ENCODE peak calls at places on chromosomes 7 and 10, in seven cellular contexts. I is HCT116, D is right lobe of liver, E is GM12892, X is sigmoid colon, Q is uterus, W is A549. G is an unnamed sample.

GRCh38 chr10:75474106-75474505 is 42.7 kb downstream of the LRMDA start:
- DNase-seq in I (no peak), D (no peak), E (no peak), X (no peak), Q (no peak), W (no peak), G (no peak)

GRCh38 chr10:43684198-43684559 is 35.5 kb upstream of the ZNF32 start:
- DNase-seq in I (no peak), D (no peak), E (no peak), X (peak; percentile 63), Q (no peak), W (no peak), G (no peak)

GRCh38 chr7:149010451-149010850 is 17.9 kb downstream of the PDIA4 start:
- DNase-seq in I (no peak), D (no peak), E (no peak), X (no peak), Q (no peak), W (no peak), G (no peak)

GRCh38 chr10:92993671-92994304 is 66.8 kb upstream of the CYP26C1 start:
- DNase-seq in I (no peak), D (no peak), E (no peak), X (no peak), Q (no peak), W (no peak), G (no peak)

GRCh38 chr10:20606985-20607384 is 290.1 kb downstream of the NEBL start:
- DNase-seq in I (no peak), D (no peak), E (no peak), X (no peak), Q (no peak), W (no peak), G (no peak)

GRCh38 chr10:7165500-7166177 is 245.2 kb downstream of the SFMBT2 start:
- DNase-seq in I (no peak), D (no peak), E (no peak), X (no peak), Q (no peak), W (no peak), G (no peak)

GRCh38 chr7:322111-322671 is 32.2 kb downstream of the FOXL3 start:
- DNase-seq in I (peak; percentile 32), D (peak; percentile 74), E (peak; percentile 83), X (no peak), Q (peak; percentile 75), W (peak; percentile 51), G (peak; percentile 51)

GRCh38 chr7:12715372-12716133 is 28.1 kb downstream of the ARL4A start:
- DNase-seq in I (peak; percentile 77), D (peak; percentile 41), E (no peak), X (peak; percentile 78), Q (peak; percentile 50), W (peak; percentile 98), G (peak; percentile 86)

GRCh38 chr7:52211930-52212329 is 823.5 kb upstream of the POM121L12 start:
- DNase-seq in I (no peak), D (no peak), E (no peak), X (no peak), Q (no peak), W (no peak), G (no peak)

GRCh38 chr10:51606829-51607228 is 92.6 kb downstream of the CSTF2T start:
- DNase-seq in I (no peak), D (no peak), E (no peak), X (no peak), Q (no peak), W (no peak), G (no peak)

GRCh38 chr7:12025246-12025645 is 185.8 kb upstream of the TMEM106B start:
- DNase-seq in I (no peak), D (no peak), E (no peak), X (no peak), Q (no peak), W (no peak), G (no peak)

GRCh38 chr10:79430506-79430905 is 14.9 kb downstream of the ZCCHC24 start:
- DNase-seq in I (no peak), D (peak; percentile 9), E (no peak), X (peak; percentile 67), Q (no peak), W (no peak), G (no peak)

GRCh38 chr7:95527776-95528250 is 42.1 kb downstream of the ASB4 start:
- DNase-seq in I (no peak), D (no peak), E (no peak), X (peak; percentile 66), Q (no peak), W (no peak), G (no peak)

GRCh38 chr10:26612151-26612915 is 85.2 kb upstream of the PDSS1 start:
- DNase-seq in I (no peak), D (no peak), E (no peak), X (no peak), Q (no peak), W (no peak), G (no peak)
- TF ChIP-seq POLR2A in I (no peak), D (no peak), E (no peak), X (no peak), Q (no peak), W (no peak), G (no peak)

DNA sequence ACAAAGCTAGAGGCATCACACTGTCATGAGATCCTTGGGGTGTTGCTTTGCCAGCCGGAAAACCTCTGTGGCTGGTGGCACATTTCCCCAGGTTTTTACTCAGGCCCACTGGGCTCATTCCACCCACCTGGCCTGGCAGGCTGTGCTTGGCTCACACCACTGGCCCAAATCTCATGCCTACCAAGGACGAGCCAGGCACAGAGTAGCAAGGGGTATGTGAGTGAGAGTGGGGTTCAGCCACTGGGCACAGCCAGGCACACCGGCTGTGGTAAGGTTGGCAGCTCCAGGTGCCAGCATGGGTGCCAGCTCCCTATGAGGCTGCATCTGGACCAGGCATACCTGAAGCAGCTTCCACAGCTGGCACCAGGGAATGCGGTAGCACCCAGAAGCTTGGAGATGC is 21.4 kb downstream of the STEAP1 start:
- DNase-seq in I (no peak), D (peak; percentile 24), E (no peak), X (no peak), Q (no peak), W (no peak), G (no peak)
- TF ChIP-seq POLR2A in I (no peak), D (no peak), E (no peak), X (no peak), Q (no peak), W (no peak), G (no peak)

DNA sequence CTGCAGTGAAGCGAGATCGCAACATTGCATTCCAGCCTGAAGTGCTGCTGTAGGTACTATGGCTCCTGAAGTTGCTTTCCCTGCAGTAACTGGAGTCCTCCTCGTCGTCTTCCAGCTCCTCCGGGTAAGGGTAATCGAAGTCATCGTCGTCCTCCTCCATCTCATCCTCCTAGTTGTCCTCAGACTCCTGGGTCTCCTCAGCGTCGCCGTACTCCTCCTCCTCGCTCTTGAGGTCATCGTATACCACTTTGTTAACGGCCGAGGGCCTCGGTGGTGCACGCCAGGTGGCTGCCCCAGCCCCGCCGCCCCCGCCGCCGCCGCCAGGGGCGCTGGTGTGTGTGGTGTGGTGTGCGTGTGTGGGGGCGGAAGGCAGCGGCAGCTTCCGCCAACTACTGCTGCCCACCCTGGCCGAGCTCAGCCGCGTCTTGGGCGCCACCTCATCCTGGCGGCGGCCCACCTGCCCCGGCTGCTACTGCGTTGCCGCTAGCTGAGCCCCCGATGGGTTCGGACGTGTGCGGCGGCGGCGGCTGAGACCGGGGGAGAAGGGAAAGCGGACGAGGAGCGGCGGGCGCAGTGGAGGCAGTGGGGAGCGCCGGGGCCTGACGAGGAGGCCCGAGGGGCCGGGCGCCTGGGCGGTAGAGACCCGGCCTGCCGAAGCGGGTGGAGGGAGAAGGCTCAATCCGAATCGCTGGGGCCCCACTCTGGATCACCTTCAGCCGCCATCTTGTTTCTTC is 11.8 kb upstream of the ACBD5 start:
- DNase-seq in I (no peak), D (peak; percentile 79), E (peak; percentile 84), X (no peak), Q (peak; percentile 58), W (peak; percentile 65), G (peak; percentile 84)
- TF ChIP-seq POLR2A in I (no peak), D (peak; percentile 45), E (peak; percentile 95), X (no peak), Q (no peak), W (peak; percentile 56), G (peak; percentile 34)

GRCh38 chr10:73785221-73785720 is at the start of gene ZSWIM8:
- DNase-seq in I (peak; percentile 91), D (peak; percentile 89), E (peak; percentile 92), X (peak; percentile 95), Q (peak; percentile 86), W (peak; percentile 95), G (peak; percentile 96)

GRCh38 chr10:73789659-73790055 is 4.3 kb downstream of the ZSWIM8 start:
- DNase-seq in I (no peak), D (no peak), E (no peak), X (no peak), Q (no peak), W (no peak), G (no peak)

GRCh38 chr10:73785721-73786511 is 510 bp downstream of the ZSWIM8 start:
- DNase-seq in I (no peak), D (peak; percentile 55), E (no peak), X (no peak), Q (no peak), W (no peak), G (peak; percentile 80)

GRCh38 chr10:73788864-73789658 is 3.7 kb downstream of the ZSWIM8 start:
- DNase-seq in I (no peak), D (no peak), E (no peak), X (no peak), Q (no peak), W (no peak), G (no peak)

GRCh38 chr10:73786512-73786885 is 1.1 kb downstream of the ZSWIM8 start:
- DNase-seq in I (no peak), D (no peak), E (no peak), X (no peak), Q (no peak), W (no peak), G (no peak)
- TF ChIP-seq POLR2A in I (no peak), D (no peak), E (no peak), X (no peak), Q (no peak), W (no peak), G (no peak)

DNA sequence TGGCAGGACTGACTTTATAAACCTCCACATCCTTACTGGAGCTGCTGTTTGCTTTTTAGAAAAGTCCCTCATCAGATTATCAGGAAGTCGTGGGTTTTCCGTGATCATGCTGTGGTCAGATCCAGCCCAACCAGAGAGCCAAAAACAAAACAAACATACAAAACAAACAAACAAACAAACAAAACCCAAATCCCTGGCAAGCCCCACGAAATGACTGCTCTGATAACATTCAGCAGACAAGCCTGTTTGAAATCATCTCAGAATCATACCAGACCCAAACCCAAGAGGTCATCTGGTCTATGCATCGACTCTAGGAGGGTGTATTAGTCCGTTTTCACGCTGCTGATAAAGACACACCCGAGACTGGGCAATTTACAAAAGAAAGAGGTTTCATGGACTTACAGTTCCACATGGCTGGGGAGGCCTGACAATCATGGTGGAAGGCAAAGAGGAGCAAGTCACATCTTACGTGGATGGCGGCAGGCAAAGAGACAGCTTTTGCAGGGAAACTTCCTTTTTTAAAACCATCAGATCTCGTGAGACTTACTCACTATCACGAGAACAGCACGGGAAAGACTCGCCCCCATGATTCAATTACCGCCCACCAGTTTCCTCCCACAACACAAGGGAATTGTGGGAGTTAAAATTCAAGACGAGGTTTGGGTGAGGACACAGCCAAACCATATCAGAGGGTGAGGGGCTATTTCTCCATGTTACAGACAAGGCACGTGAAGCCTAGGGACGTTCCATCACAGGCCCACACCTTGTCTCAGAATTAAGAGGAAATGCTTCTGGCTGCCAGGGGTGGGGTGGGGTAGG is 85.7 kb downstream of the PARP12 start:
- DNase-seq in I (no peak), D (no peak), E (no peak), X (no peak), Q (no peak), W (no peak), G (no peak)
- TF ChIP-seq POLR2A in I (no peak), D (no peak), E (no peak), X (no peak), Q (no peak), W (no peak), G (no peak)

GRCh38 chr10:31702005-31702404 is 226.6 kb downstream of the ARHGAP12 start:
- DNase-seq in I (no peak), D (no peak), E (no peak), X (no peak), Q (no peak), W (no peak), G (no peak)
- TF ChIP-seq POLR2A in I (no peak), D (no peak), E (peak; percentile 28), X (no peak), Q (no peak), W (no peak), G (no peak)

G was measured in erythroblast.